ENCODE peak calls at places on chromosome 3, in six cellular contexts. H is IMR-90, J is SJCRH30, G is stomach, B is psoas muscle, D is upper lobe of right lung. F is an unnamed sample.
A peak's percentile ranks its signal among the peaks of the same experiment; 100 is the strongest.

GRCh38 chr3:12187448-12188327 is 29.0 kb upstream of the TIMP4 start:
- DNase-seq in H (peak; percentile 71), J (no peak), G (no peak), B (no peak), D (peak; percentile 78), F (peak; percentile 77)

GRCh38 chr3:64438837-64439236 is 213.6 kb upstream of the PRICKLE2 start:
- DNase-seq in H (no peak), J (no peak), G (no peak), B (no peak), D (no peak), F (peak; percentile 67)

GRCh38 chr3:114649331-114649730 is 355.5 kb downstream of the TIGIT start:
- DNase-seq in H (peak; percentile 54), J (no peak), G (no peak), B (no peak), D (no peak), F (no peak)

GRCh38 chr3:138971766-138972320 is 24.8 kb downstream of the FOXL2NB start:
- DNase-seq in H (no peak), J (peak; percentile 70), G (no peak), B (no peak), D (no peak), F (no peak)

GRCh38 chr3:107574650-107575049 is 51.9 kb downstream of the BBX start:
- DNase-seq in H (peak; percentile 51), J (no peak), G (no peak), B (no peak), D (no peak), F (no peak)

GRCh38 chr3:136804813-136805212 is 14.1 kb upstream of the SLC35G2 start:
- DNase-seq in H (no peak), J (peak; percentile 32), G (no peak), B (no peak), D (no peak), F (no peak)

GRCh38 chr3:161305095-161305991 is 66.0 kb downstream of the SPTSSB start:
- DNase-seq in H (peak; percentile 27), J (no peak), G (no peak), B (no peak), D (no peak), F (no peak)

GRCh38 chr3:189708375-189708774 is 77.2 kb downstream of the TP63 start:
- DNase-seq in H (no peak), J (no peak), G (no peak), B (no peak), D (no peak), F (no peak)

GRCh38 chr3:197422506-197422905 is 124.1 kb upstream of the DLG1 start:
- DNase-seq in H (no peak), J (no peak), G (no peak), B (no peak), D (peak; percentile 12), F (no peak)

GRCh38 chr3:45968706-45969105 is 25.4 kb downstream of the CXCR6 start:
- DNase-seq in H (peak; percentile 77), J (no peak), G (no peak), B (no peak), D (no peak), F (no peak)

GRCh38 chr3:45967724-45968123 is 24.5 kb downstream of the CXCR6 start:
- DNase-seq in H (no peak), J (no peak), G (peak; percentile 53), B (peak; percentile 77), D (no peak), F (peak; percentile 75)

GRCh38 chr3:45969953-45970352 is 25.7 kb downstream of the FYCO1 start:
- DNase-seq in H (no peak), J (no peak), G (no peak), B (no peak), D (no peak), F (no peak)

GRCh38 chr3:45968149-45968548 is 24.9 kb downstream of the CXCR6 start:
- DNase-seq in H (no peak), J (no peak), G (peak; percentile 59), B (no peak), D (no peak), F (peak; percentile 80)

DNA sequence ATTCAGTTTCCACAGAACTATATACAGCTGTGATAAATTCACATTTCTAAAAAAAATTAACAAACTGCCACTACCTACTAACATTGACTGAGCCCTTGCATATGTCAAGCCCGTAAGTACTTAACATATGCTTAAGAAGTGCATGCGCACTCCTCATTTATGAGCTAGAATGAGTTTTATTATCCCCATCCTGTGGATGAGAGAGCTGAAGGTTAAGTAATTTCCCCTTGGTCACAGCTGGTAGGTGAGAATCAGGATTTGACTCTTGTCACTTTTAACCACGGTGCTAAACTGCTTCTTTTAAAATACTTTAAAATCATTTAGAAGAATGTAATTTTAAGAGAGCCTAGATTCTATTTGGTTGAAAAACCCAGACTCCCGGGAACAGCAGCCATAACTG is 25.9 kb downstream of the CXCR6 start:
- DNase-seq in H (no peak), J (no peak), G (no peak), B (no peak), D (no peak), F (no peak)
- H3K4me1 ChIP-seq in H (peaks cover 12% of the 10 kb centered on the region), J (no peaks in the 10 kb centered on the region), G (peaks cover 18% of the 10 kb centered on the region), B (peaks cover 60% of the 10 kb centered on the region), D (peaks cover 25% of the 10 kb centered on the region), F (peaks cover 7% of the 10 kb centered on the region)

GRCh38 chr3:34807611-34808010 is 831.7 kb upstream of the ARPP21 start:
- DNase-seq in H (no peak), J (no peak), G (no peak), B (no peak), D (no peak), F (no peak)
- H3K9me3 ChIP-seq in H (peaks cover 2% of the 10 kb centered on the region), J (no peaks in the 10 kb centered on the region), G (no peaks in the 10 kb centered on the region), B (no peaks in the 10 kb centered on the region), D (no peaks in the 10 kb centered on the region), F (no peaks in the 10 kb centered on the region)

GRCh38 chr3:128317698-128318231 is 148.9 kb downstream of the DNAJB8 start:
- DNase-seq in H (no peak), J (no peak), G (peak; percentile 18), B (no peak), D (peak; percentile 52), F (no peak)
- H3K4me1 ChIP-seq in H (no peaks in the 10 kb centered on the region), J (no peaks in the 10 kb centered on the region), G (no peaks in the 10 kb centered on the region), B (no peaks in the 10 kb centered on the region), D (no peaks in the 10 kb centered on the region), F (peaks cover 5% of the 10 kb centered on the region)

GRCh38 chr3:44722103-44722401 is 7.4 kb upstream of the ZNF501 start:
- DNase-seq in H (no peak), J (no peak), G (no peak), B (no peak), D (no peak), F (no peak)
- H3K9me3 ChIP-seq in H (peaks cover 81% of the 10 kb centered on the region), J (peaks cover 18% of the 10 kb centered on the region), G (peaks cover 93% of the 10 kb centered on the region), B (peaks cover 98% of the 10 kb centered on the region), D (peaks cover 89% of the 10 kb centered on the region), F (peaks cover 26% of the 10 kb centered on the region)

GRCh38 chr3:188183452-188183851 is 29.5 kb downstream of the LPP start:
- DNase-seq in H (no peak), J (no peak), G (no peak), B (no peak), D (no peak), F (no peak)

GRCh38 chr3:188185717-188186236 is 31.8 kb downstream of the LPP start:
- DNase-seq in H (no peak), J (no peak), G (peak; percentile 58), B (peak; percentile 71), D (no peak), F (no peak)

GRCh38 chr3:188184649-188185048 is 30.7 kb downstream of the LPP start:
- DNase-seq in H (no peak), J (no peak), G (no peak), B (no peak), D (no peak), F (no peak)

GRCh38 chr3:188187055-188187454 is 33.1 kb downstream of the LPP start:
- DNase-seq in H (no peak), J (no peak), G (no peak), B (no peak), D (no peak), F (no peak)

DNA sequence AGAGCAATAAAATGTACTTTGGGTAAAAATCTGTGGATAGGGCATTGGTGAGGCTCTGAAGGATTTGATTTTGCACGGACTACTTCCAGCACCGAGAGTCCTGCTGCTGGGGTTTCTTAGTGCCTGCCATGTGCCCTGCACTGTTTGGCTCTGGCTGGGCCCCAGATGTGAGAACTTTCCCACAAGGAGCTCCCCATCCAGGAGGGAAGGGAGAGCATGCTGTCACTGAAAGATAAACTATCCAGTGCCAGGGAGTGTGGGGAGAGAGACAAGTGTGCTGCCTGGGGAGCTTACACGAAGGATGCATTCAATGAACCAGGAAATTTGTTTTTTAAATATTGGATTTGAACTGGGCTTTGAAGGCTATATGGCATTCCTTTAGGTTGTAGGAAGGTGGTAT is 30.2 kb downstream of the LPP start:
- DNase-seq in H (no peak), J (no peak), G (no peak), B (no peak), D (no peak), F (no peak)
- H3K4me1 ChIP-seq in H (peaks cover 19% of the 10 kb centered on the region), J (no peaks in the 10 kb centered on the region), G (peaks cover 30% of the 10 kb centered on the region), B (peaks cover 76% of the 10 kb centered on the region), D (peaks cover 38% of the 10 kb centered on the region), F (peaks cover 25% of the 10 kb centered on the region)

DNA sequence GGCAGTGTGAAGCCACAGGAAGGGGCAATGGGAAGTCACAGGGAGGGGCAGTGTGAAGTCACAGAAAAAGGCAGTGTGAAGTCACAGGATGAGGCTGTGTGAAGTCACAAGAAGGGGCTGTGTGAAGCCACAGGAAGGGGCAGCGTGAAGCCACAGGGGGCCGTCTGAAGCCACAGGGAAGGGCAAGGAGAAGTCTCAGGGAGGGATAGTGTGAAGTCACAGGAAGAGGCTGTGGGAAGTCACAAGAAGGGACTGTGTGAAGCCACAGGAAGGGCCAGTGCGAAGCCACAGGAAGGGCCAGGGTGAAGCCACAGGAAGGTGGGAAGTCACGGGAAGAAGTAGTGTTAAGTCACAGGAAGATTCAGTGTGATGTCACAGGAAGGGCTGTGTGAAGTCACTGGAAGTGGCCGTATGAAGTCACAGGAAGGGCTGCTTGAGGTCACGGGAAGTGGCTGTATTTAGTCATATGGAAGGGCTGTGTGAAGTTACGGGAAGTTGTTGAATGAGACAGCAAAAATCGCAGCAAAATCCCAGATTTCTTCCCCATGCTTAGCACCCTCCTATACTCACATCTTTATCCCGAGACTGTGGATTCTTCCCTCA is 38.6 kb downstream of the GASK1A start:
- DNase-seq in H (no peak), J (no peak), G (no peak), B (no peak), D (no peak), F (no peak)
- H3K9me3 ChIP-seq in H (peaks cover 5% of the 10 kb centered on the region), J (no peaks in the 10 kb centered on the region), G (no peaks in the 10 kb centered on the region), B (no peaks in the 10 kb centered on the region), D (no peaks in the 10 kb centered on the region), F (no peaks in the 10 kb centered on the region)